ENCODE peak calls at places on chromosome 18, in seven cellular contexts. V, F, O, U, D, L and P are unnamed samples. For H3K9me2, the result is how much of the 10 kb centered on the place peaks cover.

GRCh38 chr18:10455726-10456453 is 1.5 kb downstream of the APCDD1 start:
- DNase-seq in F (no peak), D (no peak), U (no peak), V (peak), L (no peak), O (peak), P (no peak)

GRCh38 chr18:59994357-59994756 is 94.6 kb downstream of the PMAIP1 start:
- DNase-seq in F (peak), L (peak), V (peak), O (no peak), D (peak), U (peak), P (peak)

GRCh38 chr18:26637983-26638382 is 89.6 kb upstream of the KCTD1 start:
- DNase-seq in U (no peak), L (no peak), D (no peak), V (no peak), O (no peak), F (no peak), P (no peak)

GRCh38 chr18:944440-944839 is 39.8 kb downstream of the ADCYAP1 start:
- DNase-seq in U (peak), V (no peak), D (peak), O (no peak), L (peak), F (no peak), P (no peak)

GRCh38 chr18:64103979-64104378 is 44.9 kb downstream of the LINC00305 start:
- DNase-seq in O (peak), L (peak), U (no peak), V (peak), F (no peak), D (peak), P (no peak)

GRCh38 chr18:45687617-45688016 is 36.4 kb upstream of the SLC14A1 start:
- DNase-seq in U (no peak), L (no peak), F (no peak), O (no peak), D (peak), V (no peak), P (peak)

GRCh38 chr18:10560457-10561045 is 34.7 kb downstream of the NAPG start:
- DNase-seq in L (peak), U (no peak), V (peak), O (peak), D (peak), F (peak), P (peak)

GRCh38 chr18:56315363-56315762 is 323.0 kb downstream of the TXNL1 start:
- DNase-seq in L (peak), V (no peak), D (peak), O (no peak), U (no peak), F (no peak), P (no peak)

GRCh38 chr18:9474103-9474982 is 970 bp upstream of the RALBP1 start:
- DNase-seq in V (peak), D (peak), O (peak), U (peak), F (peak), L (peak), P (no peak)

GRCh38 chr18:72941001-72941400 is 73.2 kb upstream of the NETO1 start:
- DNase-seq in U (no peak), O (no peak), D (no peak), V (no peak), L (peak), F (no peak), P (no peak)

GRCh38 chr18:46630991-46631390 is 26.0 kb downstream of the LOXHD1 start:
- DNase-seq in U (no peak), L (no peak), O (no peak), V (no peak), F (no peak), D (no peak), P (no peak)

GRCh38 chr18:68800075-68800474 is 2.2 kb downstream of the CCDC102B start:
- DNase-seq in L (no peak), D (no peak), U (no peak), O (no peak), V (peak), F (no peak), P (no peak)

GRCh38 chr18:26656401-26656943 is 108.1 kb upstream of the KCTD1 start:
- DNase-seq in O (no peak), L (no peak), D (no peak), F (no peak), U (no peak), V (no peak), P (no peak)

GRCh38 chr18:27750014-27750413 is 426.9 kb downstream of the CDH2 start:
- DNase-seq in F (peak), U (peak), O (peak), D (peak), L (peak), V (peak), P (peak)

GRCh38 chr18:22230403-22231042 is 61.1 kb downstream of the GATA6 start:
- DNase-seq in F (no peak), L (peak), O (peak), V (no peak), D (peak), U (no peak), P (no peak)

GRCh38 chr18:26089247-26090129 is 925 bp downstream of the SS18 start:
- DNase-seq in D (peak), V (peak), U (no peak), O (peak), L (peak), F (no peak), P (peak)

GRCh38 chr18:54712315-54712714 is 116.0 kb upstream of the RAB27B start:
- DNase-seq in O (no peak), V (no peak), F (no peak), U (peak), D (peak), L (peak), P (no peak)

GRCh38 chr18:54712758-54713157 is 115.5 kb upstream of the RAB27B start:
- DNase-seq in D (no peak), F (no peak), L (no peak), O (no peak), U (no peak), V (no peak), P (no peak)

GRCh38 chr18:54710519-54711281 is 117.6 kb upstream of the RAB27B start:
- DNase-seq in L (no peak), D (no peak), F (no peak), U (no peak), O (no peak), V (no peak), P (no peak)

GRCh38 chr18:54716586-54716985 is 111.7 kb upstream of the RAB27B start:
- DNase-seq in V (no peak), D (no peak), F (no peak), L (no peak), O (no peak), U (no peak), P (no peak)

GRCh38 chr18:54713386-54713785 is 114.9 kb upstream of the RAB27B start:
- DNase-seq in L (no peak), V (no peak), U (no peak), O (no peak), D (no peak), F (no peak), P (peak)
- H3K9me2 ChIP-seq in L (under half), V (under half), U (under half), O (under half), D (under half), F (under half), P (under half)

GRCh38 chr18:23641143-23641720 is 21.5 kb downstream of the ANKRD29 start:
- DNase-seq in D (no peak), L (no peak), O (no peak), V (no peak), F (no peak), U (no peak), P (no peak)
- H3K27ac ChIP-seq in D (no peak), L (no peak), O (no peak), V (no peak), F (no peak), U (no peak), P (no peak)

GRCh38 chr18:50193796-50194622 is 938 bp downstream of the MYO5B start:
- DNase-seq in O (peak), L (peak), V (peak), D (no peak), U (no peak), F (no peak), P (peak)
- TF ChIP-seq EZH2 in O (no peak), L (no peak), V (peak), D (peak), U (no peak), F (no peak), P (no peak)

GRCh38 chr18:48612917-48613316 is 74.1 kb downstream of the CTIF start:
- DNase-seq in F (no peak), O (no peak), D (no peak), U (no peak), L (no peak), V (no peak), P (no peak)
- H3K9me2 ChIP-seq in F (under half), O (under half), D (under half), U (under half), L (under half), V (under half), P (under half)

GRCh38 chr18:11883153-11883552 is 25.0 kb downstream of the MPPE1 start:
- DNase-seq in F (no peak), L (peak), U (no peak), O (no peak), D (no peak), V (no peak), P (no peak)
- H3K27ac ChIP-seq in F (no peak), L (peak), U (no peak), O (no peak), D (no peak), V (no peak), P (no peak)